ENCODE peak calls at places on chromosomes 13 and 19, in nine cellular contexts. L is breast epithelium, O is upper lobe of left lung, W is K562, X is H1, J is SK-N-SH, N is GM23338, F is HCT116, G is stomach. R is an unnamed sample.

GRCh38 chr19:46824887-46825730 is 25.5 kb downstream of the AP2S1 start:
- DNase-seq in N (no peak), F (no peak), L (no peak), O (no peak), J (no peak), G (no peak), X (no peak), W (no peak), R (no peak)

GRCh38 chr13:79468819-79469218 is 12.1 kb upstream of the NDFIP2 start:
- DNase-seq in L (no peak), N (no peak), G (no peak), W (no peak), J (no peak), X (no peak), F (no peak), O (no peak), R (no peak)

GRCh38 chr13:77952276-77952675 is 33.6 kb upstream of the EDNRB start:
- DNase-seq in F (no peak), O (no peak), G (no peak), W (no peak), L (no peak), N (peak; percentile 13), J (no peak), X (no peak), R (no peak)

GRCh38 chr19:10010247-10010691 is at the start of gene COL5A3:
- DNase-seq in J (peak; percentile 51), N (peak; percentile 72), G (peak; percentile 27), F (no peak), W (peak; percentile 32), L (no peak), X (no peak), O (peak; percentile 88), R (no peak)

GRCh38 chr13:29845440-29846056 is 4.9 kb downstream of the UBL3 start:
- DNase-seq in F (no peak), X (no peak), W (no peak), G (no peak), L (no peak), N (no peak), J (no peak), O (no peak), R (no peak)

GRCh38 chr13:45042539-45042938 is 53.2 kb downstream of the GPALPP1 start:
- DNase-seq in G (no peak), L (no peak), W (no peak), N (no peak), O (no peak), J (no peak), F (no peak), X (no peak), R (no peak)

GRCh38 chr13:82717249-82717648 is 1165.0 kb downstream of the SLITRK1 start:
- DNase-seq in J (no peak), X (no peak), O (no peak), F (no peak), N (no peak), W (no peak), L (no peak), G (no peak), R (no peak)

GRCh38 chr19:56245062-56245740 is 27.3 kb upstream of the EDDM13 start:
- DNase-seq in X (no peak), L (no peak), J (no peak), N (no peak), W (no peak), F (no peak), G (no peak), O (no peak), R (no peak)

GRCh38 chr13:40600145-40600751 is 66.2 kb downstream of the FOXO1 start:
- DNase-seq in F (no peak), L (no peak), G (no peak), J (no peak), O (no peak), X (no peak), W (no peak), N (no peak), R (no peak)

GRCh38 chr13:40597735-40598365 is 68.6 kb downstream of the FOXO1 start:
- DNase-seq in W (no peak), X (no peak), J (no peak), O (no peak), G (peak; percentile 45), F (no peak), L (no peak), N (peak; percentile 43), R (no peak)

GRCh38 chr13:40599146-40599545 is 67.3 kb downstream of the FOXO1 start:
- DNase-seq in W (no peak), L (no peak), G (no peak), X (no peak), F (no peak), J (no peak), O (no peak), N (no peak), R (no peak)

GRCh38 chr13:40599722-40600121 is 66.7 kb downstream of the FOXO1 start:
- DNase-seq in L (no peak), O (no peak), X (no peak), J (no peak), F (no peak), W (no peak), N (no peak), G (no peak), R (no peak)

DNA sequence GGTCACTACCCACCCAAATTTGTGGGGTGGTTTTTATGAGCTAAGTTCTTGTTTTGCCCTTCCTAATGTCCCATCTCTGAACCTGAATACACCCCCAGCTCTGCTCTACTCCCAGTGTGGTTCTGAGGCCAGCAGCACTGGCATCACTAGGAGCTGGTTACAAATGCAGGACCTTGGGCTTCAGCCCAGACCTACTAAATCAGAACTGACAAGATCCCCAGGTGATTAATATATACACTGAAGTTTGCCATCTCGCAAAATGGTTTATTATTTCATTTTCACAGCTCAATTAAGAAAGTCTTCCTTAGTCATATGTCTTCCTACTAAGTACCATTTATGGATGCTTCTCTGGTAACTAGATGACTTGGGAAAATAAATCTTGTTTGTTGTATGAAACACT is 67.8 kb downstream of the FOXO1 start:
- DNase-seq in O (no peak), X (no peak), J (no peak), L (no peak), W (no peak), N (no peak), G (no peak), F (no peak), R (no peak)
- TF ChIP-seq POLR2AphosphoS5 in O (no peak), X (no peak), J (no peak), L (no peak), W (no peak), N (no peak), G (peak; percentile 26), F (no peak), R (no peak)

GRCh38 chr13:33109801-33110200 is 93.6 kb downstream of the KL start:
- DNase-seq in J (no peak), L (no peak), X (no peak), O (no peak), N (peak; percentile 64), F (no peak), W (peak; percentile 7), G (no peak), R (no peak)
- TF ChIP-seq CTCF in J (peak; percentile 45), L (no peak), X (peak; percentile 78), O (no peak), N (peak; percentile 86), F (peak; percentile 55), W (peak; percentile 44), G (no peak), R (no peak)

GRCh38 chr13:42270857-42271215 is 1.1 kb upstream of the AKAP11 start:
- DNase-seq in W (no peak), J (no peak), X (no peak), N (no peak), L (no peak), F (no peak), G (no peak), O (no peak), R (no peak)

GRCh38 chr13:42270160-42270856 is 1.6 kb upstream of the AKAP11 start:
- DNase-seq in O (no peak), J (no peak), N (no peak), W (no peak), G (no peak), X (no peak), F (no peak), L (no peak), R (no peak)

GRCh38 chr13:42272776-42273175 is 824 bp downstream of the AKAP11 start:
- DNase-seq in F (no peak), X (no peak), N (no peak), L (no peak), O (no peak), W (no peak), J (no peak), G (no peak), R (no peak)

GRCh38 chr13:42272115-42272756 is at the start of gene AKAP11:
- DNase-seq in O (no peak), W (peak; percentile 21), X (no peak), F (no peak), L (peak; percentile 52), J (no peak), N (peak; percentile 73), G (peak; percentile 45), R (no peak)

DNA sequence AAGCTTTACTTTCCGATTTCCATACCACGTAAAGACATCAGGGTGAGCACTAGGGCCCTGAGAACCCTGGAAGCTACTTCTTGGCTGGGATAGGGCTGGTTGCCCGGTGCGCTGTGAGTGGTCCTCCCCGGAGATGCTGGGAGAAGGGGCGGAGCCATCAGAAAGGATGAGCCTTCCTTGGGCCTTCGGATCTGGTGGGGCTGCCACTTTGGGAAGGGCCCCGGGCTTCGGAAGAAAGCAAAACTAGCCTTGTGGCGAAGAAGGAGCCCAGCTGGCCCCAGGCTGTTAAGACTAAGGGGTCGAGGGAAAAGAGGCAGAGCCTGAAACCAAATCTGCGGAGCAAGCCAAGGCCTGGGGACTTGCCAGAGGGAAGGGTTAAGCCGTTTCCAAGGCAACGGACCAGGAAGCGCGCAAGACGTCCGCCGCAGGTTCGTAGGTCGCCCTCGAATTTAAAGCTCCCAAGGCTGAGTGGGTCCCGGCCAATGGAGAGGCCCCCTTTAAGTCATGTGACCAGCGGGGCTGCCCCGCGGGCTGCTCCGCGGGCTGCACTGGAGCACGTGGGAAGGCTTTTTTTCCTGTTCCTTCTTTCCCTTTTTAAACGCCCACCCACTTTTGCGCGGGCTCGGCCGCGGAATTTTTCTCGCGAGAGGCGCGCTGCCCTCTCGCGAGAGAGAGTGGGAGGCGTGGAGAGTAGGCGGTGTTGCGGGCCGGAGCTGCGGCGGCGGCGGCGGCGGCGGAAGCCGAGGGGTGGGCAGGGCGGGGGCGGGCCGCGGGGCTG is 426 bp upstream of the AKAP11 start:
- DNase-seq in X (peak; percentile 96), N (peak; percentile 97), G (peak; percentile 90), F (peak; percentile 96), W (peak; percentile 93), J (peak; percentile 93), L (peak; percentile 84), O (peak; percentile 97), R (peak; percentile 98)
- TF ChIP-seq POLR2AphosphoS5 in X (no peak), N (peak; percentile 28), G (peak; percentile 20), F (peak; percentile 40), W (no peak), J (peak; percentile 45), L (peak; percentile 41), O (peak; percentile 57), R (peak; percentile 77)

DNA sequence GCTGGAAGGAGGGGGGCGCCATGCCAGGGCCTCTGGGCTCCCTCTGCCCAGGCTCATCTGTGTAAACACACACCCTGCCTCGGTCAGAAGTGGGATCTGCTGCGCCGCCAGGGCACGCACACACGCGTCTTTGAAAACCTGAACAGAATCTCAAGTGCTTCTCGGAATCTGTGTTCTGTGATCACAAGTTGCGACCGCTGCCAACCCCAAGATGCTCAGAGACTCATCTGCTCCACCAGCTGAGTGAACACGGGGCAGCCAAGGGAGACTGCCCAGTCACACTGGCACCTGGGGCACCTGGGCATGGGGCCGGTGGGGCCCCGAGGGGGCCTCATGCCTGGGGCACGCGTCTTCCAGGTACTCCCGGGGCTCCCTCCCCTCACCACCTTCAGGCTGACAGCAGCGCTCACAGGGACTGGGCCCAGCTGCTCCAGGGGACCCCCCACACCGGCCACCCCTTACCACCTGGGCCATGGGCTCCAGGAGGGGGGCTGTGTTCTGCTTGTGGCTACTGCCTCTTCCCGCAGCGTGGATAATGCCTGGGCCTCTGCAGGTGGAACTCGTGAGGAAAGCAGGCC is 59.0 kb downstream of the KLF2 start:
- DNase-seq in J (no peak), L (no peak), W (no peak), N (no peak), G (no peak), X (no peak), F (no peak), O (no peak), R (no peak)
- TF ChIP-seq CTCF in J (peak; percentile 6), L (no peak), W (peak; percentile 9), N (no peak), G (no peak), X (no peak), F (no peak), O (no peak), R (no peak)